ENCODE peak calls at places on chromosomes 16 and 17, in four cellular contexts. Z is HuH-7; Y is CD8-positive, alpha-beta memory T cell; T is stimulated activated CD4-positive, alpha-beta T cell treated with anti-CD3 and anti-CD28 coated beads, Interleukin-15, amount 100 ng/mL, for 24 hours. C is an unnamed sample.
A peak's percentile ranks its signal among the peaks of the same experiment; 100 is the strongest.

GRCh38 chr16:330746-331145 is 21.8 kb downstream of the AXIN1 start:
- DNase-seq in T (no peak), Y (no peak), Z (no peak), C (no peak)

GRCh38 chr17:81432873-81433451 is 37.7 kb downstream of the BAHCC1 start:
- DNase-seq in Y (no peak), Z (no peak), T (no peak), C (no peak)

GRCh38 chr17:6374761-6375312 is 60.1 kb downstream of the AIPL1 start:
- DNase-seq in Z (no peak), Y (no peak), T (peak; percentile 85), C (no peak)

GRCh38 chr17:1937461-1937860 is 87.7 kb downstream of the RTN4RL1 start:
- DNase-seq in T (no peak), Y (no peak), Z (no peak), C (no peak)

GRCh38 chr16:1494129-1494640 is 1.0 kb downstream of the TELO2 start:
- DNase-seq in Z (peak; percentile 62), T (no peak), Y (no peak), C (no peak)

GRCh38 chr16:86891121-86891520 is 312.8 kb downstream of the FOXL1 start:
- DNase-seq in T (no peak), Z (no peak), Y (no peak), C (no peak)

GRCh38 chr16:66250686-66251405 is 115.6 kb upstream of the CDH5 start:
- DNase-seq in T (no peak), Z (no peak), Y (no peak), C (no peak)

GRCh38 chr16:2487517-2487842 is 12.6 kb downstream of the TBC1D24 start:
- DNase-seq in Y (no peak), Z (no peak), T (no peak), C (no peak)

GRCh38 chr16:81457326-81458133 is 12.9 kb downstream of the CMIP start:
- DNase-seq in T (no peak), Y (no peak), Z (no peak), C (no peak)

GRCh38 chr17:41654134-41654907 is 29.9 kb upstream of the KRT17 start:
- DNase-seq in T (no peak), Y (no peak), Z (no peak), C (peak; percentile 83)

GRCh38 chr17:46751425-46751824 is 67.1 kb downstream of the WNT3 start:
- DNase-seq in Y (no peak), T (no peak), Z (no peak), C (no peak)

GRCh38 chr17:8391711-8392110 is 5.9 kb downstream of the RNF222 start:
- DNase-seq in T (no peak), Y (no peak), Z (no peak), C (no peak)

GRCh38 chr16:85557083-85557975 is 55.8 kb upstream of the GSE1 start:
- DNase-seq in Y (peak; percentile 72), T (peak; percentile 69), Z (peak; percentile 84), C (peak; percentile 59)

GRCh38 chr16:29765167-29766032 is 12.7 kb upstream of the ZG16 start:
- DNase-seq in Z (peak; percentile 76), Y (no peak), T (no peak), C (no peak)

GRCh38 chr16:56190903-56191806 is at the start of gene GNAO1:
- DNase-seq in Y (peak; percentile 26), T (peak; percentile 69), Z (peak; percentile 61), C (peak; percentile 46)

GRCh38 chr16:49463529-49463928 is 89.9 kb downstream of the C16orf78 start:
- DNase-seq in Y (peak; percentile 88), Z (no peak), T (peak; percentile 77), C (peak; percentile 99)

GRCh38 chr17:76022973-76023899 is 3.9 kb downstream of the EVPL start:
- DNase-seq in Z (no peak), Y (no peak), T (no peak), C (no peak)

GRCh38 chr16:74304164-74304834 is 7.7 kb downstream of the PSMD7 start:
- DNase-seq in Z (no peak), T (no peak), Y (no peak), C (no peak)

GRCh38 chr16:56195151-56195550 is 3.9 kb downstream of the GNAO1 start:
- DNase-seq in T (no peak), Z (no peak), Y (no peak), C (no peak)

GRCh38 chr17:15007001-15007400 is 258.1 kb downstream of the PMP22 start:
- DNase-seq in Y (no peak), T (no peak), Z (no peak), C (no peak)

GRCh38 chr16:1525871-1526607 is 7.4 kb upstream of the TMEM204 start:
- DNase-seq in T (no peak), Z (no peak), Y (peak; percentile 47), C (no peak)

GRCh38 chr16:22692034-22692433 is 121.9 kb upstream of the HS3ST2 start:
- DNase-seq in Y (no peak), T (no peak), Z (no peak), C (no peak)